ENCODE peak calls at places on chromosomes 13 and 19, in six cellular contexts. Y, O, E, Z, W and L are unnamed samples.

GRCh38 chr13:72726721-72727416 is 560 bp downstream of the MZT1 start:
- DNase-seq in Y (no peak), O (no peak), E (no peak), Z (peak), W (peak), L (peak)

GRCh38 chr19:55153652-55154264 is 3.8 kb downstream of the TNNI3 start:
- DNase-seq in Y (no peak), O (no peak), E (no peak), Z (no peak), W (no peak), L (no peak)

GRCh38 chr13:106453101-106453500 is 82.4 kb downstream of the EFNB2 start:
- DNase-seq in Y (no peak), O (no peak), E (no peak), Z (no peak), W (no peak), L (no peak)

GRCh38 chr19:4298772-4299550 is 3.2 kb downstream of the TMIGD2 start:
- DNase-seq in Y (no peak), O (no peak), E (no peak), Z (no peak), W (no peak), L (no peak)

GRCh38 chr19:42928896-42929295 is 8.1 kb downstream of the PSG7 start:
- DNase-seq in Y (no peak), O (no peak), E (no peak), Z (no peak), W (no peak), L (peak)

GRCh38 chr19:49746206-49746958 is 16.7 kb downstream of the TSKS start:
- DNase-seq in Y (no peak), O (peak), E (no peak), Z (no peak), W (no peak), L (no peak)

GRCh38 chr19:49436381-49437017 is 4.8 kb downstream of the SLC17A7 start:
- DNase-seq in Y (no peak), O (no peak), E (no peak), Z (no peak), W (no peak), L (no peak)

GRCh38 chr19:610801-611505 is 21.3 kb downstream of the HCN2 start:
- DNase-seq in Y (peak), O (peak), E (no peak), Z (peak), W (no peak), L (no peak)

GRCh38 chr19:3932931-3933810 is at the start of gene NMRK2:
- DNase-seq in Y (no peak), O (no peak), E (no peak), Z (no peak), W (no peak), L (no peak)

GRCh38 chr13:98396071-98396710 is 180.7 kb downstream of the STK24 start:
- DNase-seq in Y (no peak), O (no peak), E (no peak), Z (no peak), W (no peak), L (no peak)

GRCh38 chr19:7872306-7873204 is 1.6 kb downstream of the PRR36 start:
- DNase-seq in Y (no peak), O (no peak), E (no peak), Z (no peak), W (no peak), L (peak)

GRCh38 chr13:97212540-97213146 is 9.5 kb upstream of the MBNL2 start:
- DNase-seq in Y (no peak), O (no peak), E (peak), Z (peak), W (peak), L (no peak)

GRCh38 chr19:19040417-19040816 is 7.0 kb downstream of the ARMC6 start:
- DNase-seq in Y (no peak), O (peak), E (no peak), Z (no peak), W (no peak), L (no peak)

GRCh38 chr19:7862413-7862951 is 11.7 kb downstream of the PRR36 start:
- DNase-seq in Y (no peak), O (peak), E (no peak), Z (no peak), W (no peak), L (peak)

GRCh38 chr19:55253842-55254624 is 4.8 kb downstream of the PPP6R1 start:
- DNase-seq in Y (no peak), O (no peak), E (no peak), Z (no peak), W (no peak), L (no peak)

GRCh38 chr19:38644719-38645118 is 2.7 kb upstream of the ACTN4 start:
- DNase-seq in Y (no peak), O (no peak), E (no peak), Z (no peak), W (peak), L (no peak)

GRCh38 chr19:33689138-33689746 is 67.5 kb downstream of the CHST8 start:
- DNase-seq in Y (no peak), O (no peak), E (no peak), Z (no peak), W (no peak), L (no peak)

GRCh38 chr19:49954092-49954825 is 6.7 kb downstream of the SIGLEC11 start:
- DNase-seq in Y (no peak), O (no peak), E (no peak), Z (no peak), W (no peak), L (no peak)

GRCh38 chr13:73403362-73404150 is 344.8 kb downstream of the KLF5 start:
- DNase-seq in Y (no peak), O (no peak), E (no peak), Z (no peak), W (no peak), L (no peak)

GRCh38 chr19:48867119-48867921 is 1.1 kb downstream of the PLEKHA4 start:
- DNase-seq in Y (no peak), O (no peak), E (no peak), Z (no peak), W (peak), L (no peak)

GRCh38 chr13:47672982-47673670 is 327.9 kb downstream of the SUCLA2 start:
- DNase-seq in Y (peak), O (no peak), E (peak), Z (no peak), W (no peak), L (no peak)

GRCh38 chr13:64293923-64294322 is 2878.3 kb upstream of the PCDH20 start:
- DNase-seq in Y (no peak), O (no peak), E (no peak), Z (no peak), W (no peak), L (no peak)

GRCh38 chr13:79995334-79995733 is 345.6 kb downstream of the SPRY2 start:
- DNase-seq in Y (peak), O (no peak), E (peak), Z (no peak), W (peak), L (no peak)

GRCh38 chr13:30745917-30746686 is 10.8 kb downstream of the ALOX5AP start:
- DNase-seq in Y (no peak), O (peak), E (no peak), Z (no peak), W (no peak), L (no peak)

GRCh38 chr13:69809152-69809551 is 298.5 kb upstream of the ATXN8OS start:
- DNase-seq in Y (no peak), O (no peak), E (no peak), Z (no peak), W (no peak), L (no peak)

GRCh38 chr13:32229443-32229842 is 85.7 kb downstream of the ZAR1L start:
- DNase-seq in Y (no peak), O (no peak), E (no peak), Z (no peak), W (no peak), L (no peak)

GRCh38 chr13:95245072-95245471 is 56.2 kb downstream of the ABCC4 start:
- DNase-seq in Y (no peak), O (no peak), E (no peak), Z (no peak), W (no peak), L (no peak)

GRCh38 chr19:36417752-36418286 is 625 bp downstream of the ZFP82 start:
- DNase-seq in Y (no peak), O (no peak), E (no peak), Z (no peak), W (no peak), L (no peak)